ENCODE peak calls at places on chromosomes 16 and 17, in seven cellular contexts. C is heart left ventricle, Q is H7, F is heart right ventricle, H is cardiac fibroblast, A is astrocyte, B is upper lobe of left lung. K is an unnamed sample.

GRCh38 chr17:80264048-80264792 is 3.6 kb downstream of the RNF213 start:
- DNase-seq in F (no peak), A (no peak), C (no peak), Q (peak), B (peak), H (no peak), K (no peak)

GRCh38 chr16:69201291-69201690 is 14.3 kb downstream of the SNTB2 start:
- DNase-seq in B (no peak), C (no peak), Q (no peak), A (no peak), F (no peak), H (no peak), K (no peak)

GRCh38 chr17:57115916-57116315 is 30.9 kb downstream of the AKAP1 start:
- DNase-seq in Q (no peak), C (no peak), F (no peak), B (no peak), A (no peak), H (no peak), K (no peak)

GRCh38 chr17:41520821-41521521 is 2.3 kb upstream of the KRT15 start:
- DNase-seq in Q (peak), F (no peak), A (no peak), C (no peak), H (no peak), B (no peak), K (peak)

GRCh38 chr16:71900336-71900735 is 5.0 kb downstream of the IST1 start:
- DNase-seq in F (no peak), A (no peak), H (peak), Q (no peak), B (no peak), C (no peak), K (no peak)

GRCh38 chr17:81028506-81028858 is 6.5 kb upstream of the BAIAP2 start:
- DNase-seq in H (no peak), C (no peak), Q (peak), B (no peak), F (no peak), A (no peak), K (no peak)

GRCh38 chr17:4956493-4957061 is 5.7 kb downstream of the ENO3 start:
- DNase-seq in F (no peak), B (no peak), C (no peak), Q (peak), A (no peak), H (no peak), K (no peak)

GRCh38 chr17:80968602-80969029 is 23.0 kb upstream of the CHMP6 start:
- DNase-seq in C (no peak), H (peak), Q (peak), B (no peak), A (peak), F (no peak), K (peak)

GRCh38 chr17:57097832-57098421 is 12.9 kb downstream of the AKAP1 start:
- DNase-seq in A (peak), Q (no peak), H (peak), C (peak), B (no peak), F (peak), K (peak)

GRCh38 chr17:10161392-10161791 is 37.0 kb downstream of the GAS7 start:
- DNase-seq in F (no peak), A (no peak), Q (no peak), H (peak), B (no peak), C (no peak), K (no peak)

GRCh38 chr17:7308625-7309433 is 1.4 kb downstream of the EIF5A start:
- DNase-seq in B (peak), F (peak), C (peak), H (peak), Q (peak), A (peak), K (peak)

GRCh38 chr17:5281814-5282638 is at the start of gene RABEP1:
- DNase-seq in B (peak), Q (peak), C (peak), A (peak), F (peak), H (peak), K (peak)

GRCh38 chr17:57524790-57525543 is 220.1 kb downstream of the CCDC182 start:
- DNase-seq in Q (no peak), C (no peak), F (no peak), A (no peak), H (no peak), B (no peak), K (no peak)

GRCh38 chr17:8896641-8897635 is 29.5 kb upstream of the PIK3R6 start:
- DNase-seq in C (no peak), Q (no peak), F (no peak), B (no peak), H (no peak), A (no peak), K (no peak)

GRCh38 chr16:69187387-69187890 is 475 bp downstream of the SNTB2 start:
- DNase-seq in C (peak), Q (peak), A (no peak), H (peak), F (peak), B (peak), K (peak)

GRCh38 chr16:19555938-19556778 is 655 bp downstream of the VPS35L start:
- DNase-seq in A (peak), Q (peak), H (peak), B (no peak), F (peak), C (no peak), K (peak)

GRCh38 chr16:9836118-9836736 is 346.0 kb downstream of the GRIN2A start:
- DNase-seq in A (peak), C (no peak), Q (no peak), H (peak), B (no peak), F (peak), K (peak)

GRCh38 chr17:58680038-58680369 is 11.8 kb downstream of the TEX14 start:
- DNase-seq in H (no peak), Q (no peak), A (no peak), B (no peak), F (no peak), C (no peak), K (no peak)

GRCh38 chr16:9311303-9311954 is 220.0 kb downstream of the HAPSTR1 start:
- DNase-seq in A (no peak), C (peak), Q (peak), F (no peak), H (no peak), B (no peak), K (peak)

GRCh38 chr17:1627219-1627986 is 1.2 kb downstream of the SLC43A2 start:
- DNase-seq in Q (peak), A (no peak), H (no peak), F (no peak), B (peak), C (no peak), K (no peak)

GRCh38 chr17:71247455-71248015 is 873.3 kb upstream of the SOX9 start:
- DNase-seq in C (no peak), B (no peak), F (no peak), A (no peak), H (no peak), Q (no peak), K (no peak)

DNA sequence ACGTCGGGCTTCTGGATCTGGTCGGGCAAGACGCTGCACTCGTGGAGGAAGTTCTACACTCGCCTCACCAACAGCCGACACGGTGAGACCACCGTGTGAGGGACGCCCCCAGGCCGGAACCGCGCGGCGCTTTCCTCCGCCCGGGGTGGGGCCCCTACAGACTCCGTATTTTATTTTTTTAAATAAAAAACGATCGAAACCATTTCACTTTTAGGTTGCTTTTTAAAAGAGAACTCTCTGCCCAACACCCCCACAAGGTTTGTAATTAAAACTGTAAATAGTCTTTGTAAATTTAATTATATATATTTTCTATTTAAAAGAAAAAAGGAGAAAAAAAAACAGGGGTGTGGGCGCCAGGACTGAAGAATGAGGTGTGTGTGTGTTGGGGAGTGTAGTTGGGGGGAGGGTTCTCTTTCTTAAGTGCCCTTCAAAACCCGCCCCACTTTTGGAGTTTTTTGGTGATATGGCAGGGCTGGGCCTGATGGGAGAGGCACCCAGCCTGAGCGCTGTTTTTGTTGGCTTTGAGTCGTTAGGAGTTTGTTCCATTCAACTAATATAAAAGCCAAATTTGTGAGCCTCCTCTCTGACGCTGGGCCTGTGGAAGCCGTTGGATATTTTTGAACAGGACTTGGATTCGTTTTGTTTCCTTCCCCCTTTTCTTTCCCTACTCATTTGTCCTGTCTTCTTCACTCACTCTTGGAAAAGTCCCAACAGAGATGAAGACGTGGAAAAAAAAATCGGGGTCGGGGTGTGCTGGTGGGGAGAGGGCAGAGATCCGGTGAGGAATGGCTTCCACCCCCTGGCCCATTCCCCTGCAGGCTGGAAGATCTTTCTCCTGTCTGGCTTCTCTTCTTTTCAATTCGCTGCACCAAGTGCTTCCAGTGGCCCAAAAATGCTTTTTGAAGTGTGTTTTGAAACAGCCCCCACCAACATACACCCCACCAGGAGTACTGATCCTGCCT is 2.3 kb downstream of the FZD2 start:
- DNase-seq in H (no peak), B (no peak), C (no peak), A (no peak), F (no peak), Q (peak), K (peak)
- H3K4me3 ChIP-seq in H (peak), B (no peak), C (peak), A (peak), F (no peak), Q (peak), K (peak)

GRCh38 chr16:3158014-3158497 is 23.2 kb downstream of the ZNF213 start:
- DNase-seq in Q (peak), F (no peak), A (no peak), H (peak), C (no peak), B (no peak), K (peak)

GRCh38 chr16:3158498-3159314 is 23.9 kb downstream of the ZNF213 start:
- DNase-seq in Q (peak), A (peak), B (peak), C (peak), H (peak), F (peak), K (peak)

GRCh38 chr16:3155181-3155580 is 20.4 kb downstream of the ZNF213 start:
- DNase-seq in F (no peak), A (no peak), C (no peak), H (no peak), Q (no peak), B (no peak), K (no peak)

GRCh38 chr16:3155972-3156371 is 21.1 kb downstream of the ZNF213 start:
- DNase-seq in A (no peak), C (no peak), B (no peak), F (no peak), H (no peak), Q (no peak), K (no peak)

GRCh38 chr16:3157229-3158013 is 22.6 kb downstream of the ZNF213 start:
- DNase-seq in A (peak), F (peak), Q (peak), H (peak), B (peak), C (peak), K (peak)
- H3K4me3 ChIP-seq in A (peak), F (peak), Q (peak), H (peak), B (peak), C (peak), K (peak)

GRCh38 chr17:62398891-62399290 is 18.5 kb downstream of the EFCAB3 start:
- DNase-seq in Q (no peak), F (no peak), B (no peak), A (no peak), C (no peak), H (no peak), K (no peak)

DNA sequence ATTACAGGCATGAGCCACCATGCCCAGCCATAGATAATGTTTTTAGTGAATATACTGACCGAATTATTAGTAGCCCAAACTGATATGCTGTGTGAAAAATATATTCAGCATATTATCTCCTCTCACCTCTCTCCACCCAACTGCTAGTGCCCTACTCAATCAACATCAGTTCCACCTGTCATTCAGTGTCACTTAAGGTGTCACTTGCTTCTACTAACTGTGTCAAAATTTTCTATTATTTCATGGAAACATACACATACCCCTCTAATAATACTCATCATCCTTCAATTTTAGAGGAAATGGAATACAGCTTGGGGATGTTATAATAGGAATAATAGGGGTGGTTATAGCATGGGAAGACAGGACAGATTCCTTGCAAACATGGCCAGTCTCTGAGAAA is 12.6 kb downstream of the EFCAB3 start:
- DNase-seq in A (no peak), H (no peak), C (no peak), F (no peak), Q (no peak), B (no peak), K (no peak)
- H3K4me3 ChIP-seq in A (no peak), H (no peak), C (no peak), F (no peak), Q (no peak), B (no peak), K (no peak)

GRCh38 chr16:23302045-23302956 is at the start of gene SCNN1B:
- DNase-seq in C (no peak), Q (peak), F (no peak), H (no peak), A (no peak), B (peak), K (no peak)
- H3K4me3 ChIP-seq in C (peak), Q (peak), F (peak), H (no peak), A (no peak), B (peak), K (no peak)

DNA sequence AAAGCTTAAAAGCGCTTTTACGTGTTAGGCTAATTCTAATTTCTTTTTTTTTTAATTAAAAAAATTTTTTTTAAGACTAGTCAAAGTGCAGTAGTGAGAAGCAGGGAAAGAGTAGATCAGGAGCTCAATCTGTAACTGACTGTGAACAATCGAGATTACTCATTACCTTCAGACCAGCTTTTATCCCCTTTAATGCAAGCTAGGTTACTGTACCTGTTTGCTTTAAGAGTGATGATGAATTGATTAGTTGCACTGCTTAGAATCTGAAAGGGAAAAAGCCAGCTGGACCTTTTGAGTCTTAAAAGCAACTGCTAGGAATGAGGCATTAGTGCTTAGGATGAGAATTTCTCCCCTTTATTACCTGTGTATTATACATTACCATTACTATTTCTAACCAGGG is 19.0 kb downstream of the PSMD11 start:
- DNase-seq in H (no peak), F (no peak), C (no peak), A (no peak), Q (no peak), B (no peak), K (no peak)
- H3K4me3 ChIP-seq in H (no peak), F (no peak), C (no peak), A (no peak), Q (no peak), B (no peak), K (no peak)